ENCODE peak calls at places on chromosomes 6 and 20, in seven cellular contexts. C is ovary; M is ACHN; P is Calu3; O is stimulated activated CD8-positive, alpha-beta memory T cell treated with anti-CD3 and anti-CD28 coated beads, Interleukin-2, amount 100 ng/mL, for 1 hour; J is SK-N-DZ; R is stimulated activated CD4-positive, alpha-beta T cell treated with anti-CD3 and anti-CD28 coated beads, Interleukin-15, amount 100 ng/mL, for 24 hours. S is an unnamed sample.
A peak's percentile ranks its signal among the peaks of the same experiment; 100 is the strongest.

GRCh38 chr6:125930810-125931418 is 25.7 kb upstream of the HINT3 start:
- DNase-seq in R (no peak), M (no peak), O (no peak), J (no peak), P (no peak), C (no peak), S (no peak)

GRCh38 chr20:43669332-43669731 is 2.4 kb downstream of the MYBL2 start:
- DNase-seq in R (no peak), O (no peak), P (peak; percentile 84), C (no peak), J (no peak), M (peak; percentile 74), S (no peak)

GRCh38 chr6:72621243-72622093 is at the start of gene KCNQ5:
- DNase-seq in R (peak; percentile 57), C (no peak), J (peak; percentile 56), M (peak; percentile 13), O (no peak), P (peak; percentile 12), S (no peak)

GRCh38 chr6:81838031-81838430 is 85.5 kb upstream of the TENT5A start:
- DNase-seq in C (no peak), M (no peak), R (no peak), P (peak; percentile 26), J (peak; percentile 41), O (no peak), S (no peak)

GRCh38 chr20:44336086-44336485 is 757 bp upstream of the R3HDML start:
- DNase-seq in M (no peak), P (no peak), J (no peak), C (no peak), O (no peak), R (no peak), S (no peak)

GRCh38 chr6:105319331-105319730 is 83.6 kb downstream of the PREP start:
- DNase-seq in C (no peak), O (no peak), P (no peak), M (peak; percentile 9), R (no peak), J (no peak), S (no peak)

GRCh38 chr6:37982320-37982719 is 162.8 kb downstream of the ZFAND3 start:
- DNase-seq in M (no peak), O (no peak), R (no peak), C (no peak), P (no peak), J (no peak), S (no peak)

GRCh38 chr20:31566658-31567379 is 38.3 kb upstream of the ID1 start:
- DNase-seq in P (peak; percentile 96), O (no peak), R (no peak), M (no peak), C (no peak), J (no peak), S (no peak)

GRCh38 chr6:144134176-144134575 is 16.1 kb upstream of the STX11 start:
- DNase-seq in O (no peak), J (no peak), R (no peak), P (no peak), C (no peak), M (no peak), S (no peak)

GRCh38 chr6:152642578-152643375 is 5.6 kb upstream of the SYNE1 start:
- DNase-seq in C (peak; percentile 61), J (peak; percentile 47), P (peak; percentile 59), M (peak; percentile 60), O (no peak), R (peak; percentile 31), S (peak; percentile 69)

GRCh38 chr6:170429457-170429856 is 122.9 kb downstream of the FAM120B start:
- DNase-seq in O (no peak), R (no peak), P (no peak), M (no peak), C (no peak), J (no peak), S (no peak)

GRCh38 chr6:27687154-27688013 is 214.5 kb upstream of the ZNF184 start:
- DNase-seq in M (peak; percentile 81), R (peak; percentile 89), C (peak; percentile 82), J (peak; percentile 81), P (peak; percentile 92), O (peak; percentile 35), S (peak; percentile 75)

GRCh38 chr6:157443066-157443800 is 62.2 kb downstream of the ZDHHC14 start:
- DNase-seq in M (peak; percentile 37), J (no peak), C (no peak), P (no peak), O (no peak), R (peak; percentile 17), S (no peak)

GRCh38 chr6:71478834-71479541 is 190.4 kb downstream of the OGFRL1 start:
- DNase-seq in J (no peak), M (peak; percentile 91), R (no peak), P (no peak), O (no peak), C (no peak), S (no peak)

GRCh38 chr6:36160147-36160760 is 29.9 kb downstream of the MAPK13 start:
- DNase-seq in C (no peak), O (no peak), M (no peak), J (no peak), P (no peak), R (no peak), S (no peak)

GRCh38 chr6:2426561-2427340 is 181.3 kb upstream of the GMDS start:
- DNase-seq in C (no peak), M (no peak), J (no peak), P (no peak), R (no peak), O (no peak), S (no peak)

GRCh38 chr6:25239498-25239897 is 39.7 kb upstream of the CARMIL1 start:
- DNase-seq in R (no peak), M (no peak), J (no peak), C (no peak), O (no peak), P (no peak), S (no peak)

GRCh38 chr6:51868591-51869355 is 218.6 kb downstream of the PKHD1 start:
- DNase-seq in P (no peak), C (no peak), J (no peak), R (no peak), M (no peak), O (no peak), S (no peak)

GRCh38 chr6:90005048-90005827 is 111.0 kb downstream of the GJA10 start:
- DNase-seq in O (no peak), C (no peak), P (no peak), R (no peak), J (no peak), M (no peak), S (no peak)

GRCh38 chr20:63101781-63102719 is 95.3 kb upstream of the BHLHE23 start:
- DNase-seq in M (peak; percentile 37), R (peak; percentile 75), P (no peak), O (peak; percentile 15), C (peak; percentile 35), J (no peak), S (peak; percentile 49)

GRCh38 chr6:150485559-150486517 is 113.8 kb upstream of the PLEKHG1 start:
- DNase-seq in M (no peak), R (no peak), O (no peak), J (no peak), C (no peak), P (no peak), S (no peak)

GRCh38 chr6:114282268-114282667 is 60.6 kb downstream of the HS3ST5 start:
- DNase-seq in P (no peak), O (no peak), M (no peak), R (no peak), C (no peak), J (no peak), S (no peak)

GRCh38 chr6:167811689-167812487 is 14.8 kb upstream of the AFDN start:
- DNase-seq in C (no peak), M (no peak), R (no peak), O (no peak), P (no peak), J (no peak), S (no peak)

GRCh38 chr20:1202762-1203504 is at the start of gene C20orf202:
- DNase-seq in P (no peak), O (no peak), R (no peak), C (no peak), M (no peak), J (no peak), S (no peak)

GRCh38 chr6:166570929-166571699 is 15.4 kb downstream of the RAMACL start:
- DNase-seq in R (no peak), J (no peak), P (no peak), C (no peak), O (no peak), M (no peak), S (no peak)

GRCh38 chr6:49556429-49556837 is 6.0 kb downstream of the C6orf141 start:
- DNase-seq in M (peak; percentile 83), O (no peak), C (no peak), J (no peak), P (peak; percentile 75), R (no peak), S (no peak)

GRCh38 chr6:157893238-157893637 is 70.2 kb downstream of the SNX9 start:
- DNase-seq in R (peak; percentile 39), M (no peak), O (no peak), J (no peak), P (no peak), C (no peak), S (no peak)

GRCh38 chr6:52304917-52305316 is 20.4 kb upstream of the MCM3 start:
- DNase-seq in J (no peak), O (no peak), M (no peak), C (no peak), P (no peak), R (no peak), S (no peak)

GRCh38 chr6:74605942-74606341 is 599.9 kb downstream of the COL12A1 start:
- DNase-seq in M (no peak), C (no peak), R (no peak), P (no peak), O (no peak), J (no peak), S (no peak)

S was measured in left cardiac atrium.